ENCODE peak calls at places on chromosomes 4 and X, in four cellular contexts. One of them, this sample, is unnamed.

GRCh38 chr4:39045791-39046221 is 13.6 kb upstream of the TMEM156 start:
- DNase-seq in tibial nerve: no peak
- DNase-seq in fibroblast of the conjunctiva: no peak
- DNase-seq in NCI-H1417 treated with DMSO at 0.1 percent for 48 hours: no peak
- DNase-seq in this sample: no peak

GRCh38 chrX:135384161-135384836 is 37.4 kb upstream of the SMIM10L2A start:
- DNase-seq in tibial nerve: no peak
- DNase-seq in fibroblast of the conjunctiva: no peak
- DNase-seq in NCI-H1417 treated with DMSO at 0.1 percent for 48 hours: no peak
- DNase-seq in this sample: no peak

GRCh38 chr4:76594152-76594551 is 159.1 kb downstream of the SHROOM3 start:
- DNase-seq in tibial nerve: no peak
- DNase-seq in fibroblast of the conjunctiva: no peak
- DNase-seq in NCI-H1417 treated with DMSO at 0.1 percent for 48 hours: no peak
- DNase-seq in this sample: no peak

GRCh38 chrX:119045884-119046283 is 26.9 kb upstream of the CT47C1 start:
- DNase-seq in tibial nerve: no peak
- DNase-seq in fibroblast of the conjunctiva: no peak
- DNase-seq in NCI-H1417 treated with DMSO at 0.1 percent for 48 hours: no peak
- DNase-seq in this sample: no peak

GRCh38 chr4:116066711-116067245 is 953.4 kb upstream of the NDST4 start:
- DNase-seq in tibial nerve: no peak
- DNase-seq in fibroblast of the conjunctiva: no peak
- DNase-seq in NCI-H1417 treated with DMSO at 0.1 percent for 48 hours: no peak
- DNase-seq in this sample: no peak

GRCh38 chr4:40699648-40700047 is 50.1 kb upstream of the NSUN7 start:
- DNase-seq in tibial nerve: no peak
- DNase-seq in fibroblast of the conjunctiva: peak
- DNase-seq in NCI-H1417 treated with DMSO at 0.1 percent for 48 hours: no peak
- DNase-seq in this sample: no peak

GRCh38 chr4:8269535-8270417 is at the start of gene HTRA3:
- DNase-seq in tibial nerve: no peak
- DNase-seq in fibroblast of the conjunctiva: no peak
- DNase-seq in NCI-H1417 treated with DMSO at 0.1 percent for 48 hours: no peak
- DNase-seq in this sample: no peak

GRCh38 chr4:143302526-143302925 is 34.1 kb upstream of the GAB1 start:
- DNase-seq in tibial nerve: no peak
- DNase-seq in fibroblast of the conjunctiva: no peak
- DNase-seq in NCI-H1417 treated with DMSO at 0.1 percent for 48 hours: no peak
- DNase-seq in this sample: no peak

GRCh38 chrX:28189011-28189410 is 207.8 kb upstream of the DCAF8L1 start:
- DNase-seq in tibial nerve: no peak
- DNase-seq in fibroblast of the conjunctiva: peak
- DNase-seq in NCI-H1417 treated with DMSO at 0.1 percent for 48 hours: no peak
- DNase-seq in this sample: no peak

This sample was measured in amniotic stem cell.